ENCODE peak calls at places on chromosomes 4 and X, in nine cellular contexts. One of them, this sample, is unnamed.

GRCh38 chr4:91198951-91199350 is 1071.8 kb downstream of the CCSER1 start:
- DNase-seq in pancreas: no peak
- DNase-seq in stimulated activated CD8-positive, alpha-beta memory T cell treated with anti-CD3 and anti-CD28 coated beads, Interleukin-4, amount 100 ng/mL, for 1 hour: no peak
- DNase-seq in testis: no peak
- DNase-seq in globus pallidus: peak; percentile 47
- DNase-seq in retina: no peak
- DNase-seq in heart right ventricle: no peak
- DNase-seq in cardiac muscle cell: no peak
- DNase-seq in thoracic aorta: no peak
- DNase-seq in this sample: no peak

GRCh38 chr4:105155426-105155825 is 8.8 kb downstream of the TET2 start:
- DNase-seq in pancreas: no peak
- DNase-seq in globus pallidus: no peak
- DNase-seq in stimulated activated CD8-positive, alpha-beta memory T cell treated with anti-CD3 and anti-CD28 coated beads, Interleukin-4, amount 100 ng/mL, for 1 hour: no peak
- DNase-seq in testis: no peak
- DNase-seq in retina: no peak
- DNase-seq in cardiac muscle cell: no peak
- DNase-seq in heart right ventricle: no peak
- DNase-seq in thoracic aorta: no peak
- DNase-seq in this sample: no peak

GRCh38 chr4:180164799-180165198 is 2078.4 kb upstream of the TENM3 start:
- DNase-seq in stimulated activated CD8-positive, alpha-beta memory T cell treated with anti-CD3 and anti-CD28 coated beads, Interleukin-4, amount 100 ng/mL, for 1 hour: no peak
- DNase-seq in cardiac muscle cell: no peak
- DNase-seq in thoracic aorta: no peak
- DNase-seq in retina: no peak
- DNase-seq in pancreas: no peak
- DNase-seq in testis: no peak
- DNase-seq in globus pallidus: no peak
- DNase-seq in heart right ventricle: no peak
- DNase-seq in this sample: no peak

GRCh38 chr4:59960143-59960542 is 1240.0 kb upstream of the ADGRL3 start:
- DNase-seq in globus pallidus: no peak
- DNase-seq in retina: no peak
- DNase-seq in testis: no peak
- DNase-seq in stimulated activated CD8-positive, alpha-beta memory T cell treated with anti-CD3 and anti-CD28 coated beads, Interleukin-4, amount 100 ng/mL, for 1 hour: no peak
- DNase-seq in cardiac muscle cell: peak; percentile 28
- DNase-seq in heart right ventricle: peak; percentile 53
- DNase-seq in thoracic aorta: no peak
- DNase-seq in pancreas: no peak
- DNase-seq in this sample: no peak

GRCh38 chr4:6334203-6334887 is 64.7 kb downstream of the WFS1 start:
- DNase-seq in globus pallidus: no peak
- DNase-seq in thoracic aorta: no peak
- DNase-seq in stimulated activated CD8-positive, alpha-beta memory T cell treated with anti-CD3 and anti-CD28 coated beads, Interleukin-4, amount 100 ng/mL, for 1 hour: no peak
- DNase-seq in testis: no peak
- DNase-seq in retina: no peak
- DNase-seq in cardiac muscle cell: no peak
- DNase-seq in heart right ventricle: no peak
- DNase-seq in pancreas: no peak
- DNase-seq in this sample: no peak

GRCh38 chr4:55214172-55214571 is 88.8 kb upstream of the KDR start:
- DNase-seq in retina: no peak
- DNase-seq in globus pallidus: no peak
- DNase-seq in stimulated activated CD8-positive, alpha-beta memory T cell treated with anti-CD3 and anti-CD28 coated beads, Interleukin-4, amount 100 ng/mL, for 1 hour: no peak
- DNase-seq in testis: no peak
- DNase-seq in cardiac muscle cell: no peak
- DNase-seq in thoracic aorta: no peak
- DNase-seq in pancreas: no peak
- DNase-seq in heart right ventricle: no peak
- DNase-seq in this sample: no peak

GRCh38 chr4:163194593-163194992 is 27.9 kb upstream of the NAF1 start:
- DNase-seq in thoracic aorta: no peak
- DNase-seq in stimulated activated CD8-positive, alpha-beta memory T cell treated with anti-CD3 and anti-CD28 coated beads, Interleukin-4, amount 100 ng/mL, for 1 hour: no peak
- DNase-seq in globus pallidus: no peak
- DNase-seq in heart right ventricle: no peak
- DNase-seq in testis: no peak
- DNase-seq in pancreas: no peak
- DNase-seq in retina: no peak
- DNase-seq in cardiac muscle cell: no peak
- DNase-seq in this sample: no peak

GRCh38 chr4:173151496-173151895 is 17.1 kb upstream of the GALNT7 start:
- DNase-seq in testis: no peak
- DNase-seq in retina: no peak
- DNase-seq in cardiac muscle cell: no peak
- DNase-seq in heart right ventricle: no peak
- DNase-seq in thoracic aorta: no peak
- DNase-seq in globus pallidus: no peak
- DNase-seq in stimulated activated CD8-positive, alpha-beta memory T cell treated with anti-CD3 and anti-CD28 coated beads, Interleukin-4, amount 100 ng/mL, for 1 hour: no peak
- DNase-seq in pancreas: no peak
- DNase-seq in this sample: no peak

GRCh38 chr4:139986621-139987510 is 167.1 kb downstream of the MAML3 start:
- DNase-seq in stimulated activated CD8-positive, alpha-beta memory T cell treated with anti-CD3 and anti-CD28 coated beads, Interleukin-4, amount 100 ng/mL, for 1 hour: no peak
- DNase-seq in globus pallidus: no peak
- DNase-seq in testis: no peak
- DNase-seq in heart right ventricle: no peak
- DNase-seq in thoracic aorta: no peak
- DNase-seq in cardiac muscle cell: no peak
- DNase-seq in pancreas: no peak
- DNase-seq in retina: peak; percentile 39
- DNase-seq in this sample: no peak

GRCh38 chr4:184237612-184238011 is 19.9 kb upstream of the ENPP6 start:
- DNase-seq in stimulated activated CD8-positive, alpha-beta memory T cell treated with anti-CD3 and anti-CD28 coated beads, Interleukin-4, amount 100 ng/mL, for 1 hour: no peak
- DNase-seq in globus pallidus: no peak
- DNase-seq in cardiac muscle cell: no peak
- DNase-seq in thoracic aorta: no peak
- DNase-seq in retina: no peak
- DNase-seq in heart right ventricle: no peak
- DNase-seq in testis: no peak
- DNase-seq in pancreas: no peak
- DNase-seq in this sample: no peak

GRCh38 chr4:8410641-8411271 is 29.8 kb downstream of the ACOX3 start:
- DNase-seq in cardiac muscle cell: peak; percentile 80
- DNase-seq in stimulated activated CD8-positive, alpha-beta memory T cell treated with anti-CD3 and anti-CD28 coated beads, Interleukin-4, amount 100 ng/mL, for 1 hour: no peak
- DNase-seq in retina: peak; percentile 84
- DNase-seq in globus pallidus: no peak
- DNase-seq in heart right ventricle: peak; percentile 70
- DNase-seq in thoracic aorta: no peak
- DNase-seq in pancreas: no peak
- DNase-seq in testis: peak; percentile 77
- DNase-seq in this sample: peak; percentile 89

GRCh38 chr4:159269143-159269542 is 166.3 kb downstream of the RAPGEF2 start:
- DNase-seq in cardiac muscle cell: no peak
- DNase-seq in pancreas: no peak
- DNase-seq in heart right ventricle: no peak
- DNase-seq in testis: no peak
- DNase-seq in globus pallidus: peak; percentile 81
- DNase-seq in stimulated activated CD8-positive, alpha-beta memory T cell treated with anti-CD3 and anti-CD28 coated beads, Interleukin-4, amount 100 ng/mL, for 1 hour: no peak
- DNase-seq in thoracic aorta: no peak
- DNase-seq in retina: peak; percentile 21
- DNase-seq in this sample: no peak

GRCh38 chr4:73161527-73162185 is 92.1 kb upstream of the COX18 start:
- DNase-seq in globus pallidus: no peak
- DNase-seq in cardiac muscle cell: no peak
- DNase-seq in stimulated activated CD8-positive, alpha-beta memory T cell treated with anti-CD3 and anti-CD28 coated beads, Interleukin-4, amount 100 ng/mL, for 1 hour: no peak
- DNase-seq in heart right ventricle: no peak
- DNase-seq in thoracic aorta: no peak
- DNase-seq in testis: no peak
- DNase-seq in pancreas: no peak
- DNase-seq in retina: no peak
- DNase-seq in this sample: no peak

GRCh38 chrX:138886769-138887168 is 175.3 kb upstream of the FGF13 start:
- DNase-seq in pancreas: no peak
- DNase-seq in retina: no peak
- DNase-seq in globus pallidus: no peak
- DNase-seq in thoracic aorta: no peak
- DNase-seq in stimulated activated CD8-positive, alpha-beta memory T cell treated with anti-CD3 and anti-CD28 coated beads, Interleukin-4, amount 100 ng/mL, for 1 hour: no peak
- DNase-seq in cardiac muscle cell: no peak
- DNase-seq in testis: peak; percentile 22
- DNase-seq in heart right ventricle: no peak
- DNase-seq in this sample: no peak

GRCh38 chr4:2413821-2414610 is 4.4 kb downstream of the ZFYVE28 start:
- DNase-seq in cardiac muscle cell: no peak
- DNase-seq in globus pallidus: no peak
- DNase-seq in thoracic aorta: no peak
- DNase-seq in testis: no peak
- DNase-seq in stimulated activated CD8-positive, alpha-beta memory T cell treated with anti-CD3 and anti-CD28 coated beads, Interleukin-4, amount 100 ng/mL, for 1 hour: no peak
- DNase-seq in retina: no peak
- DNase-seq in pancreas: no peak
- DNase-seq in heart right ventricle: no peak
- DNase-seq in this sample: peak; percentile 72

GRCh38 chr4:88054909-88055308 is 47.5 kb downstream of the PKD2 start:
- DNase-seq in thoracic aorta: no peak
- DNase-seq in heart right ventricle: peak; percentile 29
- DNase-seq in cardiac muscle cell: peak; percentile 46
- DNase-seq in retina: no peak
- DNase-seq in pancreas: no peak
- DNase-seq in testis: peak; percentile 62
- DNase-seq in globus pallidus: peak; percentile 11
- DNase-seq in stimulated activated CD8-positive, alpha-beta memory T cell treated with anti-CD3 and anti-CD28 coated beads, Interleukin-4, amount 100 ng/mL, for 1 hour: no peak
- DNase-seq in this sample: peak; percentile 60

GRCh38 chr4:1347410-1347864 is 429 bp downstream of the UVSSA start:
- DNase-seq in thoracic aorta: peak; percentile 51
- DNase-seq in globus pallidus: peak; percentile 28
- DNase-seq in heart right ventricle: peak; percentile 76
- DNase-seq in pancreas: peak; percentile 75
- DNase-seq in testis: peak; percentile 72
- DNase-seq in retina: peak; percentile 77
- DNase-seq in stimulated activated CD8-positive, alpha-beta memory T cell treated with anti-CD3 and anti-CD28 coated beads, Interleukin-4, amount 100 ng/mL, for 1 hour: no peak
- DNase-seq in cardiac muscle cell: peak; percentile 82
- DNase-seq in this sample: peak; percentile 65

GRCh38 chr4:29289118-29289517 is 1431.1 kb upstream of the PCDH7 start:
- DNase-seq in retina: no peak
- DNase-seq in testis: no peak
- DNase-seq in globus pallidus: no peak
- DNase-seq in thoracic aorta: no peak
- DNase-seq in heart right ventricle: no peak
- DNase-seq in cardiac muscle cell: no peak
- DNase-seq in pancreas: no peak
- DNase-seq in stimulated activated CD8-positive, alpha-beta memory T cell treated with anti-CD3 and anti-CD28 coated beads, Interleukin-4, amount 100 ng/mL, for 1 hour: no peak
- DNase-seq in this sample: no peak

GRCh38 chr4:9964884-9965283 is 56.4 kb downstream of the SLC2A9 start:
- DNase-seq in pancreas: no peak
- DNase-seq in globus pallidus: no peak
- DNase-seq in testis: no peak
- DNase-seq in cardiac muscle cell: no peak
- DNase-seq in stimulated activated CD8-positive, alpha-beta memory T cell treated with anti-CD3 and anti-CD28 coated beads, Interleukin-4, amount 100 ng/mL, for 1 hour: no peak
- DNase-seq in thoracic aorta: no peak
- DNase-seq in heart right ventricle: no peak
- DNase-seq in retina: no peak
- DNase-seq in this sample: no peak

GRCh38 chr4:19844436-19844835 is 407.3 kb upstream of the SLIT2 start:
- DNase-seq in pancreas: no peak
- DNase-seq in heart right ventricle: peak; percentile 8
- DNase-seq in testis: no peak
- DNase-seq in cardiac muscle cell: no peak
- DNase-seq in stimulated activated CD8-positive, alpha-beta memory T cell treated with anti-CD3 and anti-CD28 coated beads, Interleukin-4, amount 100 ng/mL, for 1 hour: no peak
- DNase-seq in retina: no peak
- DNase-seq in thoracic aorta: no peak
- DNase-seq in globus pallidus: no peak
- DNase-seq in this sample: no peak

GRCh38 chr4:89161841-89162240 is 50.5 kb downstream of the TIGD2 start:
- DNase-seq in stimulated activated CD8-positive, alpha-beta memory T cell treated with anti-CD3 and anti-CD28 coated beads, Interleukin-4, amount 100 ng/mL, for 1 hour: no peak
- DNase-seq in globus pallidus: no peak
- DNase-seq in pancreas: no peak
- DNase-seq in retina: no peak
- DNase-seq in thoracic aorta: no peak
- DNase-seq in testis: no peak
- DNase-seq in heart right ventricle: no peak
- DNase-seq in cardiac muscle cell: no peak
- DNase-seq in this sample: no peak

GRCh38 chr4:78661923-78662521 is 110.5 kb downstream of the ANXA3 start:
- DNase-seq in retina: no peak
- DNase-seq in globus pallidus: peak; percentile 50
- DNase-seq in cardiac muscle cell: no peak
- DNase-seq in heart right ventricle: no peak
- DNase-seq in testis: no peak
- DNase-seq in stimulated activated CD8-positive, alpha-beta memory T cell treated with anti-CD3 and anti-CD28 coated beads, Interleukin-4, amount 100 ng/mL, for 1 hour: no peak
- DNase-seq in pancreas: no peak
- DNase-seq in thoracic aorta: no peak
- DNase-seq in this sample: no peak

GRCh38 chrX:38108364-38108763 is 102.0 kb downstream of the SYTL5 start:
- DNase-seq in heart right ventricle: no peak
- DNase-seq in cardiac muscle cell: no peak
- DNase-seq in testis: no peak
- DNase-seq in retina: no peak
- DNase-seq in globus pallidus: no peak
- DNase-seq in thoracic aorta: no peak
- DNase-seq in pancreas: peak; percentile 26
- DNase-seq in stimulated activated CD8-positive, alpha-beta memory T cell treated with anti-CD3 and anti-CD28 coated beads, Interleukin-4, amount 100 ng/mL, for 1 hour: no peak
- DNase-seq in this sample: no peak

GRCh38 chr4:75135068-75135825 is 202.3 kb downstream of the PARM1 start:
- DNase-seq in thoracic aorta: no peak
- DNase-seq in heart right ventricle: no peak
- DNase-seq in globus pallidus: no peak
- DNase-seq in testis: no peak
- DNase-seq in retina: no peak
- DNase-seq in stimulated activated CD8-positive, alpha-beta memory T cell treated with anti-CD3 and anti-CD28 coated beads, Interleukin-4, amount 100 ng/mL, for 1 hour: no peak
- DNase-seq in cardiac muscle cell: no peak
- DNase-seq in pancreas: no peak
- DNase-seq in this sample: no peak

GRCh38 chrX:122866527-122866926 is 317.6 kb upstream of the GRIA3 start:
- DNase-seq in cardiac muscle cell: no peak
- DNase-seq in retina: no peak
- DNase-seq in testis: no peak
- DNase-seq in stimulated activated CD8-positive, alpha-beta memory T cell treated with anti-CD3 and anti-CD28 coated beads, Interleukin-4, amount 100 ng/mL, for 1 hour: no peak
- DNase-seq in globus pallidus: no peak
- DNase-seq in thoracic aorta: no peak
- DNase-seq in heart right ventricle: no peak
- DNase-seq in pancreas: no peak
- DNase-seq in this sample: no peak

This sample was measured in H9.